ENCODE peak calls at places on chromosomes 4 and X, in five cellular contexts. S is type B pancreatic cell, X is Calu3, V is tibial artery, I is uterus. Y is an unnamed sample.

GRCh38 chr4:159141193-159141592 is 38.3 kb downstream of the RAPGEF2 start:
- DNase-seq in S (no peak), X (no peak), V (no peak), I (no peak), Y (no peak)

GRCh38 chr4:83558059-83558648 is 22.2 kb downstream of the GPAT3 start:
- DNase-seq in S (no peak), X (no peak), V (no peak), I (no peak), Y (no peak)

GRCh38 chr4:6470502-6471302 is 1.7 kb downstream of the PPP2R2C start:
- DNase-seq in S (peak; percentile 69), X (peak; percentile 49), V (no peak), I (peak; percentile 64), Y (peak; percentile 51)

GRCh38 chr4:117134386-117134785 is 49.0 kb upstream of the TRAM1L1 start:
- DNase-seq in S (no peak), X (peak; percentile 41), V (no peak), I (no peak), Y (no peak)

GRCh38 chr4:98605216-98605615 is 53.2 kb downstream of the TSPAN5 start:
- DNase-seq in S (no peak), X (no peak), V (no peak), I (no peak), Y (no peak)

GRCh38 chr4:15232725-15233597 is 194.9 kb upstream of the C1QTNF7 start:
- DNase-seq in S (no peak), X (no peak), V (no peak), I (no peak), Y (no peak)

GRCh38 chr4:151540728-151541437 is 131.9 kb downstream of the FHIP1A start:
- DNase-seq in S (no peak), X (peak; percentile 12), V (no peak), I (peak; percentile 87), Y (no peak)

GRCh38 chr4:94419956-94420355 is 31.8 kb upstream of the PDLIM5 start:
- DNase-seq in S (no peak), X (no peak), V (no peak), I (no peak), Y (no peak)

GRCh38 chrX:72238721-72239475 is at the start of gene ERCC6L:
- DNase-seq in S (peak; percentile 90), X (peak; percentile 91), V (peak; percentile 82), I (peak; percentile 81), Y (peak; percentile 79)

GRCh38 chr4:140103676-140104075 is 50.3 kb downstream of the MAML3 start:
- DNase-seq in S (no peak), X (no peak), V (no peak), I (no peak), Y (no peak)

GRCh38 chr4:183099537-183100297 is 660 bp downstream of the WWC2 start:
- DNase-seq in S (peak; percentile 76), X (peak; percentile 65), V (peak; percentile 22), I (peak; percentile 28), Y (peak; percentile 23)

GRCh38 chr4:88584471-88584900 is 7.8 kb upstream of the HERC3 start:
- DNase-seq in S (no peak), X (no peak), V (no peak), I (no peak), Y (no peak)

GRCh38 chr4:150082241-150082640 is 4.0 kb downstream of the DCLK2 start:
- DNase-seq in S (no peak), X (no peak), V (no peak), I (no peak), Y (no peak)

GRCh38 chr4:121789960-121790829 is 10.9 kb upstream of the EXOSC9 start:
- DNase-seq in S (no peak), X (no peak), V (no peak), I (no peak), Y (no peak)

GRCh38 chrX:68703849-68704248 is 56.4 kb downstream of the STARD8 start:
- DNase-seq in S (no peak), X (no peak), V (no peak), I (no peak), Y (no peak)

GRCh38 chrX:137051978-137052640 is 18.3 kb upstream of the GPR101 start:
- DNase-seq in S (peak; percentile 81), X (peak; percentile 73), V (no peak), I (peak; percentile 49), Y (peak; percentile 81)

GRCh38 chr4:132809298-132810032 is 339.6 kb upstream of the PCDH10 start:
- DNase-seq in S (no peak), X (no peak), V (no peak), I (no peak), Y (no peak)

GRCh38 chrX:37509349-37509748 is 62.1 kb upstream of the LANCL3 start:
- DNase-seq in S (no peak), X (peak; percentile 18), V (no peak), I (no peak), Y (no peak)

GRCh38 chr4:21512351-21512750 is 436.2 kb downstream of the KCNIP4 start:
- DNase-seq in S (no peak), X (no peak), V (no peak), I (no peak), Y (no peak)
- TF ChIP-seq CTCF in S (peak; percentile 81), X (no peak), V (no peak), I (peak; percentile 53), Y (peak; percentile 55)

DNA sequence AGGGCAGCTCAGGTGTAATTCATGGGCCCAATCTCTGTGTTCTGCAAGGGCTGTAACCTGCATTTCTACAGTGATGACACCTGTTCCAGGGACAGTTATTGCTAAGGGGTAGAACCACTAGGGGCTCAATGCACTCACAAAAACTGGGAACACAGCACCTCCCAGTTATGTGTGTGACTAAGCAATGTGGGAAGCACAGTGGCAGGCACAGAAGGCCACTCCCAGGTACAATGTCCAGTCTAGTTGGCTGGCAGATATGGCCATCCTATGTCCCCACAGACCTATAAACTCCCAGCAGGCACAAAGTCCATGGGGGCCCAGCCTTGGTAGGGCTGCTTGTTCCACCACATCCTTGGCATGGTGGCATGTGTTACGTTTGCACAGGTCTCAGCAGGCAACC is 25.7 kb downstream of the CXCL13 start:
- DNase-seq in S (no peak), X (no peak), V (no peak), I (no peak), Y (no peak)
- TF ChIP-seq CTCF in S (no peak), X (no peak), V (no peak), I (no peak), Y (no peak)

GRCh38 chr4:72959411-72959810 is 110.1 kb downstream of the COX18 start:
- DNase-seq in S (no peak), X (no peak), V (no peak), I (no peak), Y (no peak)

GRCh38 chr4:72951147-72951546 is 118.4 kb downstream of the COX18 start:
- DNase-seq in S (no peak), X (no peak), V (no peak), I (no peak), Y (no peak)

GRCh38 chr4:72951628-72952027 is 117.9 kb downstream of the COX18 start:
- DNase-seq in S (no peak), X (no peak), V (no peak), I (no peak), Y (no peak)

DNA sequence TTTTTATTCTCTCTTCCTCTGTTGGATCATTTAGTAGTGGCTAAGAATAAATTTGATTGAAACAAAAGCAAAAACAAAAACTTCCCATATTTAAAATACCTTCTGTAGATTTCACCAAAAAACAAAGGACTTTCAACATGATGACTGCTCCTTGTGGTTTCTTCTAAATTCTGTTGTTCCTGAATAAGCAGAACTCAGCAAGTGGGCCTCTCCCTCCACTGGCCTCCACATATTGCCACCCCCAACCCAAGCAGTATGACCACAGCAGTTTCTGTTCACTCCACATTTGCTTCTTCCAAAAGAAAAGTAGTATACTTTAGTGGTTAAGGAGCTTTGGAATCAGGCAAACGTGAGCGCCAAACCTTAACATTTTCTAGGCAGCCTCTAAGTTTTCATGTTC is 114.7 kb downstream of the COX18 start:
- DNase-seq in S (no peak), X (no peak), V (no peak), I (no peak), Y (no peak)
- TF ChIP-seq CTCF in S (no peak), X (no peak), V (no peak), I (no peak), Y (no peak)

DNA sequence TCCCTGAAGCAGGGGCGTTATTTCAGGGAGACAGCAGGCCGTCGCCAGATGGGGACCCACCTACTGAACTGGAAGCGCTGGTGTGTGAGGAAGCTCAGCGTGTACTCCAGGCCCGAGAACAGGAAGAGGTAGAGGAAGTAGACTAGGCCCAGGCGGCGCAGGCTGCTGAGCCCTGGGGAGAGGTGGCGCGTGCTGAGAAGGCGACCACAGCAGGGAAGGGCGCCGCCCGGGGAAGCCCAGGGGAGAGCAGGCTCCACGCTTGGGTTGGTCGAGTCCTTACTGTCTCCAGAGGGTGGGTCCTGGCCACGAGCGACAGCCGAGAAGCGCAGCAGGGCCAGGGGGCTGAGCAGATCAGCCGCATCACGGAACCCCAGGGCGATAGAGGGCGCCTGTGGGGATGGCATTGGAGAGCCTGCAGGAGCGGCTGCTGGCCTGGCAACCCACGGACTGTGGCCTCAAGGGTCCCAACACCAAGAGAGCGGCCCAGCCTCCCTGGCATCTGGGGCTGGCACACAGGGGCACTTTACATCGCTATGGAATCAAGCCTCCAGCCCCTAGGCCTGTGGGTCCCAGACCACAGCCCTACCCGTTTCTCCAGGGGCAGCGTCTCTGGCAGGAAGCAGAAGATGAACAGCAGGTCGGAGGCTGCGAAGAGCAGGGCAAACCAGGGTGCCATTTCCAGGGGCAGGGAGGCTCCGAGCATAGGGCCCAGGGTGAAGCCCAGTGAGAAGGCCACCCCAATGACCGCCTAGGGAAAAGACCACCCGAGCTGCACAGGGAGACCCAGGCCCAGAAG is 31.2 kb downstream of the NOP14 start:
- DNase-seq in S (no peak), X (no peak), V (peak; percentile 69), I (peak; percentile 15), Y (peak; percentile 17)
- TF ChIP-seq CTCF in S (no peak), X (no peak), V (no peak), I (no peak), Y (no peak)

DNA sequence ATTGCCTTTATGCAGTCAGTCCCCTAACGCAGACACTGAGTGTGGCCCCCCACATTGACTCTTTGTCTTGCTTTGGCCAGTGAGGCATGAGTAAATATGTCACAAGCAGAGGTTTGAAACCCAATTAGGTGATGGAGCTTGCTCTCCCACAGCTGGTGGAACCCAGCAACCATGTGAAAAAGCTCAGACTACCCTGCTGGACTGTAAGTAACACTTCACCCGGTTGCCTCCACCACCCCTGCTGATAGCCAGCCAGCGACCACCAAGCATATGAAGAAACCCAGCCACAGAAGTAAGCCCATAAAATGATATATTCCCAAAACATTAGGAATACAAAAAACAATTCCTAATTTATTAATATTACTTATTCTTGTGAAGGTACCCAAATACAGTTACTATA is 21.6 kb upstream of the PDCL2 start:
- DNase-seq in S (no peak), X (no peak), V (no peak), I (no peak), Y (no peak)
- TF ChIP-seq CTCF in S (no peak), X (no peak), V (no peak), I (no peak), Y (no peak)

Y was measured in mesothelial cell of epicardium.